ENCODE peak calls at places on chromosomes 3 and 15, in seven cellular contexts. K, J, F, R, A, Y and P are unnamed samples.
A peak's percentile ranks its signal among the peaks of the same experiment; 100 is the strongest.

GRCh38 chr3:44865272-44866005 is 3.7 kb downstream of the TMEM42 start:
- DNase-seq in K (peak; percentile 76), J (no peak), F (no peak), R (no peak), A (no peak), Y (no peak), P (no peak)

GRCh38 chr3:160003520-160004128 is 15.0 kb downstream of the IL12A start:
- DNase-seq in K (peak; percentile 31), J (peak; percentile 53), F (peak; percentile 82), R (no peak), A (peak; percentile 24), Y (peak; percentile 49), P (peak; percentile 81)

GRCh38 chr15:67013696-67014095 is 51.7 kb upstream of the SMAD3 start:
- DNase-seq in K (peak; percentile 80), J (peak; percentile 36), F (peak; percentile 85), R (no peak), A (peak; percentile 38), Y (no peak), P (peak; percentile 92)

GRCh38 chr15:99180287-99180962 is 69.0 kb downstream of the TTC23 start:
- DNase-seq in K (no peak), J (no peak), F (no peak), R (no peak), A (no peak), Y (no peak), P (no peak)

GRCh38 chr3:162170581-162170980 is 674.0 kb downstream of the OTOL1 start:
- DNase-seq in K (peak; percentile 26), J (no peak), F (no peak), R (no peak), A (no peak), Y (no peak), P (no peak)

GRCh38 chr15:41965441-41966413 is 6.6 kb downstream of the EHD4 start:
- DNase-seq in K (peak; percentile 41), J (no peak), F (no peak), R (no peak), A (no peak), Y (no peak), P (peak; percentile 78)

GRCh38 chr15:89999676-90000174 is 1.4 kb upstream of the ZNF710 start:
- DNase-seq in K (peak; percentile 9), J (peak; percentile 48), F (peak; percentile 75), R (no peak), A (peak; percentile 78), Y (no peak), P (peak; percentile 88)

GRCh38 chr3:40971191-40972168 is 227.8 kb upstream of the CTNNB1 start:
- DNase-seq in K (peak; percentile 86), J (peak; percentile 100), F (no peak), R (no peak), A (no peak), Y (peak; percentile 80), P (peak; percentile 38)

GRCh38 chr3:133486658-133487057 is 86.8 kb downstream of the BFSP2 start:
- DNase-seq in K (no peak), J (no peak), F (no peak), R (no peak), A (no peak), Y (no peak), P (peak; percentile 23)

GRCh38 chr3:177056927-177057326 is 140.4 kb downstream of the TBL1XR1 start:
- DNase-seq in K (no peak), J (no peak), F (no peak), R (no peak), A (no peak), Y (no peak), P (no peak)

DNA sequence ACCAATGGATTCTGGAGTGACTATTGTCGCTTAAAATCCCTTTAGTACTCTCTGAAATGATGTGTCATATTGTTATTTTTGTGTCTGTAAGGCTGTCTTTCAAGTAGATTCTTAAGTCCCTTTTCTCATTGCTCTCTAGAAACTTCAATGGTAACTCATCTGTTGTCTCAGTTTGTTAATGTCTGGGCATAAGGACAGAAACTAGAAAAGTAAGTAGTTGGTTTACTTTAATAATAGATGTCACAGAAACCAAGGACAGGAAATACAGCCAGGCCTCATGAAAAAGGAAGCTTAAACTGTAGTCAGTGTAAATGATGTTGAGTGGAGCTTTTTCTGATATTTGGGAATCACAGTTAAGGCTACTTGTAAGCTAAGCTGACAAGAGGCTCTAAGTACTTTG is 730.2 kb upstream of the DPPA4 start:
- DNase-seq in K (no peak), J (no peak), F (no peak), R (no peak), A (no peak), Y (no peak), P (no peak)
- H4K8ac ChIP-seq in K (no peak overlapping the region), J (no peak overlapping the region), F (no peak overlapping the region), R (no peak overlapping the region), A (no peak overlapping the region), Y (no peak overlapping the region), P (no peak overlapping the region)

DNA sequence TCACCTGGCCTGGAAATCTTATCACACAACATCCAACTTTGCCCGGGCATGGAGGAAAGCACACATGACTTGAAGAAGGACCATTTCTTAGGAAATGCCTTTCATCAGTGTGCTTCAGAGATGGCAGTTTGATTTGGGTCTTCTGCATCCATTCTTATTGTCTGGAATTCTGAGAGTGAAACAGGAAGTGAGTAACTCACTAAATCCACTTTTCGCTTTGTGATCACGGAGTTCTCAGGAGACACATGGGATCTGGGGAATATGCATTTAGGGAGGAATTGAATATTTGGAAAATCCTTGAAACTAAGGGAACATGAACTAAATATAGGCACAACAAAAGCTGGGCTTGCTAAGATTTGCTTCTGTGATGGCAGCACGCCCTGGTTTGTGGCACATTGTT is 212.5 kb upstream of the FEZF2 start:
- DNase-seq in K (peak; percentile 18), J (no peak), F (no peak), R (no peak), A (no peak), Y (no peak), P (no peak)
- H3K27ac ChIP-seq in K (no peak overlapping the region), J (no peak overlapping the region), F (no peak overlapping the region), R (no peak overlapping the region), A (no peak overlapping the region), Y (no peak overlapping the region), P (no peak overlapping the region)

DNA sequence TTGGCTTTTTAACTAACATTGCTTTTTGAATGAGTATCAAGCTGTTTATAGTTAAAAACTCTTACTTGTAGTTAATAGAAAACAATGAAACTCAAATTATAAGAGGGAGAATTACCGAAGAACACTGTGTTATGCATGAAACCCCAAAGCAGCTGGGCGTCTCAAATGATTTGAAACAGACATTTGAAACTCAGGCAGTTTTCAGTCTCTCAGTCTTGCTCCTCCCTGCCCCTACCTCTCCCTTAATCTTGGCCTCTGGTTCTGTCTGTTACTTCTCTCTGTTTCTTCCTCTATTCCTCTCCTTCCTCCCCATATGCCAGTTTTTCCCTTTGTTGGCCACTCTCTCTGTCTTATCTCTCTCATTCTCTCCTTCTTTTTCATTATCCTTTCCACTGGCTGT is 118.3 kb upstream of the SYNPR start:
- DNase-seq in K (no peak), J (no peak), F (no peak), R (no peak), A (no peak), Y (no peak), P (no peak)
- H3K27me3 ChIP-seq in K (no peaks in the 10 kb centered on the region), J (no peaks in the 10 kb centered on the region), F (no peaks in the 10 kb centered on the region), R (no peaks in the 10 kb centered on the region), A (no peaks in the 10 kb centered on the region), Y (no peaks in the 10 kb centered on the region), P (no peaks in the 10 kb centered on the region)

GRCh38 chr15:39455502-39455991 is 125.3 kb upstream of the THBS1 start:
- DNase-seq in K (peak; percentile 90), J (peak; percentile 41), F (no peak), R (no peak), A (no peak), Y (no peak), P (no peak)

GRCh38 chr15:39456582-39457330 is 124.1 kb upstream of the THBS1 start:
- DNase-seq in K (no peak), J (no peak), F (no peak), R (no peak), A (no peak), Y (no peak), P (no peak)

GRCh38 chr15:39459538-39459937 is 121.3 kb upstream of the THBS1 start:
- DNase-seq in K (no peak), J (peak; percentile 67), F (no peak), R (no peak), A (no peak), Y (no peak), P (no peak)

GRCh38 chr15:39456113-39456512 is 124.8 kb upstream of the THBS1 start:
- DNase-seq in K (no peak), J (no peak), F (no peak), R (no peak), A (no peak), Y (no peak), P (no peak)

GRCh38 chr15:39458131-39458530 is 122.7 kb upstream of the THBS1 start:
- DNase-seq in K (no peak), J (no peak), F (no peak), R (no peak), A (no peak), Y (no peak), P (no peak)
- H4K8ac ChIP-seq in K (no peak overlapping the region), J (no peak overlapping the region), F (no peak overlapping the region), R (no peak overlapping the region), A (no peak overlapping the region), Y (no peak overlapping the region), P (no peak overlapping the region)

DNA sequence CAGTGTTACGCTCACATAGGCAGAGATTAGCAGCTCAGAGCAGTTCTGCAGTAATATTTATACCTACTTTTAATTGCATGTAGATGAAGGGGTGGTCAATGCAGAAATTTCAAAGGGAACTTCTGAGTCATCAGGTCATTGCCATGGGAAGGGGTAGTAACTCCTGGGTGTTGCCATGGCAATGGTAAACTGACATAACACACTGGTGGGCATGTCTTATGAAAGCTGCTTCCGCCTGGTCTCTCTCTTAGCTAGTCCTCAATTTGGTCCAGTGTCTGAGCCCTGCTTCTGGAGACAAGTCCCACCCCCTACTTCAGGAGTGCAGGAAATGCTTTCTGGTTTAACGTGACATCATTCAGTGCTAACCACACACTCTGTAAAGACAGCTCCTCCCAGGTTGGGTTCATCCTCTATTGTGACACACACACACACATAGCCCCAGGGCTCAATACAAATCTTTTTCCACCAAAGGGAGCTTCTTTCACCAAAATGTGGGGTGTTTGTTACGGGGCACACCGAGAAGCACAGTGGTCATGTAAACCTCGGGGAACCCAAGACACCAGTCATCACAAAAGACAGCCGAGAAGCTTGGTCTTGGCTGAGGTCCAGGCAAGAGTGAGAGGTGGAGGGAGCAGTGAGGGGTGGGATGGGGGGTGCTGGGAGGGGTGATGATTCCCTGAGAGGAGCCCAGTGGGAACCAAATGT is 74.5 kb downstream of the TLE3 start:
- DNase-seq in K (peak; percentile 75), J (peak; percentile 92), F (no peak), R (no peak), A (no peak), Y (no peak), P (peak; percentile 78)
- H3K27ac ChIP-seq in K (no peak overlapping the region), J (no peak overlapping the region), F (no peak overlapping the region), R (no peak overlapping the region), A (no peak overlapping the region), Y (no peak overlapping the region), P (no peak overlapping the region)